ENCODE peak calls at places on chromosomes 16 and 17, in eight cellular contexts. W is HCEC 1CT, G is WTC11, P is mesothelial cell of epicardium, T is NCI-H460, J is NCI-H748 treated with DMSO at 0.1 percent for 48 hours, F is Caki2, B is M059J. S is an unnamed sample.

GRCh38 chr17:21282850-21283249 is 1.7 kb upstream of the MAP2K3 start:
- DNase-seq in W (no peak), G (no peak), P (no peak), T (no peak), J (no peak), F (no peak), B (no peak), S (no peak)

GRCh38 chr17:31147507-31148202 is 52.9 kb downstream of the NF1 start:
- DNase-seq in W (no peak), G (no peak), P (no peak), T (no peak), J (no peak), F (no peak), B (peak; percentile 19), S (no peak)

GRCh38 chr17:158379-158778 is 21.0 kb downstream of the SCGB1C2 start:
- DNase-seq in W (no peak), G (no peak), P (no peak), T (no peak), J (no peak), F (no peak), B (no peak), S (no peak)

GRCh38 chr16:2398520-2398919 is 30.7 kb upstream of the CCNF start:
- DNase-seq in W (no peak), G (no peak), P (no peak), T (no peak), J (no peak), F (no peak), B (no peak), S (no peak)

GRCh38 chr16:22770866-22771265 is 43.1 kb upstream of the HS3ST2 start:
- DNase-seq in W (no peak), G (no peak), P (no peak), T (no peak), J (no peak), F (no peak), B (no peak), S (no peak)

GRCh38 chr17:181213-182163 is at the start of gene DOC2B:
- DNase-seq in W (no peak), G (peak; percentile 54), P (peak; percentile 49), T (peak; percentile 54), J (peak; percentile 27), F (peak; percentile 29), B (no peak), S (no peak)

GRCh38 chr17:27296427-27296979 is 2.6 kb downstream of the WSB1 start:
- DNase-seq in W (peak; percentile 84), G (no peak), P (no peak), T (no peak), J (no peak), F (peak; percentile 26), B (peak; percentile 30), S (no peak)

GRCh38 chr17:55432358-55433028 is 10.9 kb upstream of the MMD start:
- DNase-seq in W (peak; percentile 20), G (no peak), P (no peak), T (no peak), J (no peak), F (no peak), B (peak; percentile 77), S (no peak)

S was measured in NCI-H2171.